ENCODE peak calls at places on chromosomes 7 and 10, in four cellular contexts. P, I, R and V are unnamed samples.

GRCh38 chr10:75013007-75013406 is 98.4 kb upstream of the SAMD8 start:
- DNase-seq in P (no peak), I (no peak), R (no peak), V (no peak)

GRCh38 chr10:60964257-60965235 is 20.6 kb upstream of the RHOBTB1 start:
- DNase-seq in P (peak; percentile 63), I (peak; percentile 65), R (no peak), V (peak; percentile 91)

GRCh38 chr7:98194672-98195457 is 16.4 kb upstream of the BHLHA15 start:
- DNase-seq in P (no peak), I (no peak), R (no peak), V (no peak)

GRCh38 chr10:129631870-129632623 is 165.0 kb downstream of the MGMT start:
- DNase-seq in P (no peak), I (no peak), R (no peak), V (no peak)

GRCh38 chr10:101070098-101070497 is 8.3 kb downstream of the KAZALD1 start:
- DNase-seq in P (no peak), I (no peak), R (no peak), V (no peak)

GRCh38 chr10:104273899-104274575 is 5.1 kb downstream of the GSTO2 start:
- DNase-seq in P (no peak), I (no peak), R (no peak), V (no peak)

GRCh38 chr7:118195837-118196474 is 12.0 kb downstream of the LSM8 start:
- DNase-seq in P (peak; percentile 61), I (peak; percentile 21), R (peak; percentile 55), V (peak; percentile 68)

GRCh38 chr10:91424016-91424415 is 13.9 kb downstream of the HECTD2 start:
- DNase-seq in P (no peak), I (no peak), R (no peak), V (no peak)

GRCh38 chr10:15879058-15879457 is 18.8 kb upstream of the MINDY3 start:
- DNase-seq in P (peak; percentile 44), I (peak; percentile 50), R (no peak), V (peak; percentile 66)

GRCh38 chr10:47334627-47335026 is 12.4 kb downstream of the GDF2 start:
- DNase-seq in P (no peak), I (no peak), R (no peak), V (no peak)

GRCh38 chr7:7156663-7157062 is 25.7 kb upstream of the C1GALT1 start:
- DNase-seq in P (peak; percentile 81), I (no peak), R (no peak), V (no peak)
- H3K4me3 ChIP-seq in P (peak overlapping the region; percentile 58), I (no peak overlapping the region), R (no peak overlapping the region), V (no peak overlapping the region)

GRCh38 chr7:136600475-136600874 is 268.0 kb upstream of the CHRM2 start:
- DNase-seq in P (no peak), I (no peak), R (no peak), V (no peak)
- TF ChIP-seq JUN in P (no peak), I (no peak), R (no peak), V (no peak)

GRCh38 chr10:17228081-17229015 is at the start of gene VIM:
- DNase-seq in P (no peak), I (peak; percentile 87), R (peak; percentile 82), V (peak; percentile 97)
- TF ChIP-seq POLR2A in P (no peak), I (peak; percentile 58), R (no peak), V (peak; percentile 92)

GRCh38 chr7:100835903-100836811 is 8.8 kb upstream of the EPHB4 start:
- DNase-seq in P (no peak), I (no peak), R (peak; percentile 84), V (peak; percentile 87)
- H3K4me3 ChIP-seq in P (peak overlapping the region; percentile 44), I (no peak overlapping the region), R (peak overlapping the region; percentile 9), V (no peak overlapping the region)

GRCh38 chr10:30041394-30042105 is 17.8 kb downstream of the JCAD start:
- DNase-seq in P (no peak), I (no peak), R (no peak), V (peak; percentile 96)
- TF ChIP-seq JUN in P (no peak), I (no peak), R (no peak), V (peak; percentile 62)

GRCh38 chr7:2253525-2254244 is 11.7 kb downstream of the NUDT1 start:
- DNase-seq in P (no peak), I (no peak), R (no peak), V (no peak)
- TF ChIP-seq POLR2A in P (no peak), I (no peak), R (no peak), V (no peak)

DNA sequence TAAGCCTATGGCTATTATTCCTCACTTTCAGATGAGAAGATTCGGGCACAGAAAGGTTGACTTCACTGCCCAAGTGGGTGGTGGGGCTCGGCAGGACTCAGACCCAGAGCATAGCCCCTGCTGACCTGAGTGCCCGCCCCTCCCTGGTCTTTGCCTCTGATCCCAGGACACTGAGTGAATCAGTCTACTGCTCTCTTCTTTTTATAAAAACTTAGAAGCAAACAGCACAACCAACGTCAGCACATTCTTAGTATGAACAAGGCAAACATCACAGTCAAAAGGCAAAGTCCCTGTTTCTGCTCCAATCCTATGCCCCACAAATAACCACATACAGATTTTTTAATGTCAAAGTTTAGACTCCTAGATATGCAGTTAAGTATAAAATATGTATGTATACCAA is 237.8 kb downstream of the ZMYND11 start:
- DNase-seq in P (peak; percentile 70), I (peak; percentile 20), R (no peak), V (no peak)
- H3K4me3 ChIP-seq in P (peak overlapping the region; percentile 26), I (no peak overlapping the region), R (no peak overlapping the region), V (no peak overlapping the region)

GRCh38 chr7:8389898-8390642 is 43.3 kb upstream of the NXPH1 start:
- DNase-seq in P (no peak), I (peak; percentile 4), R (peak; percentile 82), V (no peak)
- TF ChIP-seq JUN in P (no peak), I (no peak), R (no peak), V (no peak)

DNA sequence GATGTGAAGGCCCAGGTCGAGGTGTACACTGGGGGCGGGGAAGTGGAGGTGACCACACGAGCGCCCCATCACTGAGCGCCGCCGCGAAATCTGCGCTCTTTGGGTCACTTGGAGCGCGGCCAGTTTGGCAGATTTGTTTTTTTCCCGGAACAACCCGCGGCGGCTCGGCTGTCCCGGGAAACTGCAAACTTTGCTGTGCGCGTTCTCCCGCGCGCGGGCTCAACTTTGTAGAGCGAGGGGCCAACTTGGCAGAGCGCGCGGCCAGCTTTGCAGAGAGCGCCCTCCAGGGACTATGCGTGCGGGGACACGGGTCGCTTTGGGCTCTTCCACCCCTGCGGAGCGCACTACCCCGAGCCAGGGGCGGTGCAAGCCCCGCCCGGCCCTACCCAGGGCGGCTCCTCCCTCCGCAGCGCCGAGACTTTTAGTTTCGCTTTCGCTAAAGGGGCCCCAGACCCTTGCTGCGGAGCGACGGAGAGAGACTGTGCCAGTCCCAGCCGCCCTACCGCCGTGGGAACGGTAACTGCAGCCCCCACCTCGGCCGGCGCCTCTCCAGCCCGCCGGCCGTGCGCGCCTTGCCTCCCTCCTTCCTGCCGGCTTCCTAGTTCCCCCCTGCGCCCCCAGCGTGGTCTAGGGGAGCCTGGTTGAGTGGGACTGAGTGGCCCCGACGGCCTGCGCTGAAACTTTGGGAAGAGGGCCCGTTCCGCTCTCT is at the start of gene CASP7:
- DNase-seq in P (peak; percentile 83), I (peak; percentile 74), R (peak; percentile 84), V (peak; percentile 81)
- TF ChIP-seq POLR2A in P (peak; percentile 49), I (peak; percentile 31), R (no peak), V (peak; percentile 53)